ENCODE peak calls at places on chromosomes 12 and 14, in eight cellular contexts. X, O, E, L, A, V, S and B are unnamed samples.

GRCh38 chr14:86787782-86788181 is 1205.2 kb downstream of the GALC start:
- DNase-seq in V (no peak), O (no peak), S (peak), E (peak), X (no peak), L (no peak), A (no peak), B (no peak)

GRCh38 chr14:94173471-94173884 is 644 bp upstream of the PPP4R4 start:
- DNase-seq in V (no peak), L (no peak), E (no peak), S (no peak), A (no peak), O (no peak), X (no peak), B (no peak)

GRCh38 chr12:126493366-126494108 is 1428.3 kb downstream of the AACS start:
- DNase-seq in E (no peak), L (peak), V (no peak), O (peak), X (no peak), S (no peak), A (no peak), B (no peak)

GRCh38 chr12:22355011-22355580 is 20.6 kb upstream of the ST8SIA1 start:
- DNase-seq in S (no peak), A (no peak), L (no peak), V (no peak), X (no peak), E (no peak), O (no peak), B (no peak)

GRCh38 chr12:2608608-2608945 is 186.2 kb upstream of the FKBP4 start:
- DNase-seq in E (no peak), S (no peak), V (no peak), X (no peak), A (no peak), L (no peak), O (no peak), B (no peak)

GRCh38 chr14:34623506-34623905 is 6.4 kb downstream of the SNX6 start:
- DNase-seq in O (no peak), X (no peak), E (peak), A (no peak), V (peak), L (no peak), S (no peak), B (no peak)

GRCh38 chr12:7661741-7662140 is 4.0 kb downstream of the APOBEC1 start:
- DNase-seq in X (peak), A (no peak), E (no peak), V (no peak), S (no peak), O (no peak), L (no peak), B (no peak)

GRCh38 chr12:97877404-97877803 is 414.8 kb downstream of the RMST start:
- DNase-seq in A (no peak), O (no peak), S (no peak), E (no peak), L (no peak), X (no peak), V (no peak), B (no peak)

GRCh38 chr14:87615822-87616679 is 376.9 kb downstream of the GALC start:
- DNase-seq in X (peak), A (peak), L (no peak), E (peak), S (peak), O (peak), V (peak), B (peak)

GRCh38 chr12:75792687-75793086 is 238.9 kb downstream of the PHLDA1 start:
- DNase-seq in X (no peak), L (peak), V (no peak), O (no peak), A (no peak), E (peak), S (no peak), B (no peak)

GRCh38 chr14:99590746-99591555 is 13.1 kb downstream of the CCDC85C start:
- DNase-seq in E (peak), S (no peak), A (no peak), V (peak), L (peak), X (no peak), O (peak), B (no peak)

GRCh38 chr12:100163416-100164152 is 20.9 kb upstream of the BLTP3B start:
- DNase-seq in A (peak), S (no peak), O (peak), X (peak), V (peak), L (peak), E (peak), B (peak)

GRCh38 chr12:75459755-75460154 is 20.8 kb upstream of the GLIPR1 start:
- DNase-seq in E (no peak), A (no peak), L (no peak), V (no peak), X (no peak), S (no peak), O (no peak), B (no peak)

GRCh38 chr12:57033428-57033827 is 16.5 kb downstream of the MYO1A start:
- DNase-seq in S (no peak), A (no peak), V (no peak), X (no peak), E (no peak), O (no peak), L (no peak), B (no peak)

GRCh38 chr12:1474059-1474537 is 120.3 kb downstream of the FBXL14 start:
- DNase-seq in E (peak), L (peak), V (peak), S (no peak), O (no peak), A (no peak), X (no peak), B (no peak)

GRCh38 chr12:107539196-107539939 is 146.2 kb upstream of the PWP1 start:
- DNase-seq in X (no peak), E (no peak), L (no peak), O (no peak), V (no peak), A (no peak), S (no peak), B (no peak)

GRCh38 chr14:54609576-54609975 is 42.6 kb downstream of the SAMD4A start:
- DNase-seq in O (no peak), A (no peak), S (no peak), X (no peak), E (no peak), L (peak), V (peak), B (no peak)

GRCh38 chr12:50825372-50825838 is 17.3 kb upstream of the TMPRSS12 start:
- DNase-seq in O (peak), V (peak), A (no peak), S (peak), L (peak), X (peak), E (peak), B (peak)

GRCh38 chr12:90899456-90900182 is 55.4 kb downstream of the CCER1 start:
- DNase-seq in O (no peak), X (no peak), A (no peak), L (peak), E (peak), S (no peak), V (peak), B (no peak)
- H2AFZ ChIP-seq in O (no peak), X (no peak), A (no peak), L (no peak), E (no peak), S (no peak), V (no peak), B (no peak)

DNA sequence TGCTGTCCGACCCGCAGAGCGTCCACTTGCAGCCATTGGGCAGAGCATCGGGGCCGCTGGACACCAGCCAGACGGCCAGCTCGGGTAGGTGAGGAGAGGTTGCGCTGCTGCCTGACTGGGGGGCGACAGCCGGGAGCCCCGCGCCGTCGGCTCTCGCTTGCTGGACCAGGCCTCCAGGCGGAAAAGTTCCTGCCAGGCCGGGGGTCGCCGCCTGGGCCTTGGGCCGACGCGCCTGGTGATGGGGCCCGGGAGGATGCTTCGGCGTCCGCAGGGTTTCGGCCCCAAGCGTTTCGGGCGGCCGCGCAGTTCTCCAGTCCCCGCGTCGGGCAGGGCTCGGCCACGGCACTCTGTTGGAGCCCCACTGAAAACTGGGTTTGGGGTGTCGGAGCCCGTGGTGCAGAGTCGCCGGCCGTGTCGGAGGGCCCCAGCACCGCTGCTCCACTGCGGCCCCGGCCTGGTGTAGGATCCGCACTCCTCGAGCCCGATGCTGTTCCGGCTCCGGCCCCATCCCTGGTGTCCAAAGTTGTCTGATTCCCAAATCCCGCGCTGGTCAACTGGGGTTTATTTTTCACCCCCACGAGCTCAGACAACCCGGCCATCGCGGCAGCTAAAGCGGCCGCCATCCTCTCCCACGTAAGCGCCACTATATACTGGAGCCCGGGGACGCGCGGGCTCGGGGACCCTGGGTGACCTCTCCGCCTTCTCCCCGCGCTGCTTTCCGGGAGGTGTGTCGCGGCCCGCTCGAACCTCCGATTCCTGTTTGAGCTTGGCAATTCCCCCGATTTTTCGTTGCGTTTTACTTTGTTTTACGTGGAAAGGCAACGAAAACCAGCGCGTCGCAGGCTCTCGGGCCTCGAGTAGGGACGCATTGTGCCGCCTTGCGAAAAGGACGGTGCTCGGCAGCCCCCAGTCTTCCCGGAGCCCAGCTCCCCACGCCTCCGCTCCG is 872 bp downstream of the VSX2 start:
- DNase-seq in V (peak), S (no peak), O (peak), A (no peak), E (no peak), X (peak), L (no peak), B (no peak)
- H2AFZ ChIP-seq in V (no peak), S (no peak), O (no peak), A (no peak), E (peak), X (peak), L (peak), B (no peak)

DNA sequence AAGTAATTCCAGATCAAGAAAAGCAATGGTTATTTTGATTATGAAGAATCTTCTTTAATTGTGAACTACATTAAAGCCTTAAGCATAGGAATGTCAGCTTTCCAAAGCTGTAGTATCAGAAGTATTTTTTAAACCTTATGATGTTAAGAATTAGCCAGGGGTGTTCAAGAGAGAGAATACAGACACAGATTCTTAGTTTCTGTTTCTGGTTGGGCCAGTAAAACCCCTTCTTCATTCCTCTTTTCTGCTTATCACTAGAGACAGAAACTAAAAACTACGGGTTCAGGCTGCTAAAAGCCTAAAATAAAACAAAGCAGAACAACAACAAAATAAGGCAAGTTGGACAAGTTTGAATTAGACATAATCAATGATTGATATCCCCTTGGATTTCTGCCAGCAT is 38.2 kb downstream of the IFT43 start:
- DNase-seq in A (no peak), S (no peak), O (no peak), X (no peak), V (no peak), E (no peak), L (no peak), B (peak)
- H2AFZ ChIP-seq in A (no peak), S (no peak), O (no peak), X (no peak), V (no peak), E (no peak), L (no peak), B (peak)

GRCh38 chr14:89440997-89441909 is 24.2 kb upstream of the FOXN3 start:
- DNase-seq in E (no peak), O (no peak), L (no peak), A (peak), V (no peak), S (no peak), X (no peak), B (no peak)

GRCh38 chr14:89435527-89436273 is 18.7 kb upstream of the FOXN3 start:
- DNase-seq in O (no peak), L (peak), X (no peak), E (no peak), V (no peak), S (no peak), A (no peak), B (no peak)

GRCh38 chr14:89432226-89432625 is 15.2 kb upstream of the FOXN3 start:
- DNase-seq in E (no peak), S (no peak), V (no peak), L (no peak), A (no peak), O (no peak), X (no peak), B (no peak)

DNA sequence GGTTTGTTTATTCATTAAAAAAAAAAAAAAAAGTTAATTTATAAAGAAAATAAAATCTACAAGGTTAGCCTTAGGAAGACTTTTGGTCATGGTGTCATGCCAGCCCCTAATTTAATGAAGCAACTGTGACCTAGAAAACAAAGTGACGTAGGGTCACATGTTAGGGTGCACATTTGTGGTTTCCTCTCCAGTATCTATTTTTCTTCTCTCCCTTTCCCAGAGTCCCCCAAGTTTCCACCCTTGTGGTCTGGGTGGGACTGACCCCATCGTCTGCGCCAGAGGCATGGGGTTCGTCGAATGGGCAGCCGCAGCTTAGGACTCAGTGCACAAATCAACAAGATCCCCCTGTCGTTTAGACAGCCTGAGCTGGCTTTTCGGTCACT is 19.2 kb upstream of the FOXN3 start:
- DNase-seq in L (no peak), X (no peak), A (no peak), O (no peak), V (no peak), S (no peak), E (no peak), B (no peak)
- H2AFZ ChIP-seq in L (no peak), X (no peak), A (no peak), O (no peak), V (no peak), S (no peak), E (no peak), B (no peak)

DNA sequence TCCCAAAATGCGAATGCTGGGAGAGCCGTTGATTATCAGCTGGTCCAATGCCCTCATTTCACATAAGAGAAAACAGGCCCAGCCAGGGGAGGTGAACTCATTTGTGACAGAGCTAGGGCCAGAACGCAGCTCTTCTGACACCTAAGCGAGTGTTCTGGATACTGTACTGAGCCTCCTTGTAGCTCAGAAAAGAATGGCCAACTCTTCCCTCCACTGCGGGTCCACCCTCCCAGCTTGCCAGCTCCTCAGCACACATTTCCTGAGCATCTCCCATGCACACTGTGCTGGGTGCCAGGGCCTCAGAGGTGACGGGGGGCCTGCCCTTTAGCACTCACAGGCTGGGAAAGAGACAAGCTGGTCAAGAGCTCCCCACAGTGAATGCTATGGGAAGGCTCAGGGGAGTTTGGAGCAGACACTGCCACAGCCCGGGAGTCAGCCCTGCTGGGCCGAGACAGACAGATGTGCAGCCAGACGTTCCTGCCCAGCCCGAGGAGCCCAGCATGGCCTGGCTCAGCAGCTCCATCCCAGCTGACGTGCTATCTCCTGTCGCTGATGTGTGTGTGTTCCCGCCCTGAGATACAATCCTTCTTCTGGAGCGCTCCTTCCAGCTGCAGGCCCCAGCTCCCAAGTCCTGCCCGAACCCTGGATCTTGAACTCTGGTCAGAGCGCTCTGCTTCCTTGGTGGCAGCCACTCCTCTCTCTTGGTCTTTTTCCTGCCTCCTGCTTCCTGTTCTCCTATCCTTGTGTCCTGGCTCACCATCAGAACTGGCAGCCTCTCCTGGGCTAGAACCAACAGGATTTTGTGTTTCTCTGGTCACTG is 3.6 kb downstream of the CMTM5 start:
- DNase-seq in X (no peak), O (no peak), L (no peak), V (no peak), S (no peak), A (no peak), E (no peak), B (no peak)
- H2AFZ ChIP-seq in X (no peak), O (no peak), L (no peak), V (no peak), S (no peak), A (no peak), E (no peak), B (no peak)

DNA sequence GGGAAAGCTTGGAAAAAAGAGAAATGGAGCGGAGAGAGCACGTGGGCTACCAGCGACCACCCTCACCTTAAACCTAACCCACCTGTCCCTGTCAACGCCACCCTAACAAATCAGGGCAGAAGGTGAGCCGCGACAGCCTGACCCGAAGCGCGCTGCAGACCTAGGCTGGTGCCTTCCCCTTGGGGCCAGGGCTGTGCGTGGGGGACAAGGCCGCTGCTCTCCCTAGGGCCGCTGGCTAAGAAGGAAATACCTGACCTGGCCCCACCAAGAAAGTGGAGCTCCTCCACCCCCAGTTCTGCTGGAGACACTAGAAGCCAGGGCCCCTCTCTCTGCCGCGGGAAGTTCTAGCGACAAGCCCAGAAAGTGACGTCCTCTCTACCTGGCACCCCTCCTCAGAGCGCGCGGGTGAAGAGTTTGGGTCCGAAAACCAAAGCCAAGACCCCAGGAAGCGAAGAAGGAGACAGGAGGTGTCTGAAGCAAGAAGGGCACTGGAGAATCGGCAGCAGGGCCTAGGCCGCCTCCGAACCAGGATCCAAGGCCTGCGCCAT is 7.5 kb downstream of the SIX1 start:
- DNase-seq in O (no peak), L (no peak), E (no peak), A (no peak), X (no peak), S (no peak), V (no peak), B (no peak)
- H2AFZ ChIP-seq in O (no peak), L (no peak), E (no peak), A (no peak), X (peak), S (no peak), V (no peak), B (no peak)

DNA sequence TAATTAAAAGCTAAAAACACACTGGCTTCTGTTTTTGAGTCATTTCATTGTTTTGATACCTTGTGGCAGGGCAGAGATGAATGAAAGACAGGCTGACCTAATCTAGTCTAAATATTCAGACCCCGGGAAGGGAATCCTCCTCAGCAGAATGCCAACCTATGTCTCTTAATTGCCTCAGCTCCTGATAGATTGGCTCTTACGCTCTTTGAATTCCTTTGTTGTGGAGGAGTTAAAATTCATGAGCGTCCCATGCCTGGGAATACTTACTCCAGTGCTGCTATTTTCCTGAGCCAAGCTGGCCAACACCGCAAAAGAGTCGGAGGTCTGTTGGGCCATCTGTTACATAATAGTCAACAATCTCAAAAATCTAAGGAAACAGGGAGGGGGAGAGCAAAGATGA is 182.7 kb downstream of the ASCL1 start:
- DNase-seq in E (no peak), L (no peak), A (no peak), O (no peak), X (peak), S (no peak), V (no peak), B (no peak)
- H2AFZ ChIP-seq in E (no peak), L (no peak), A (no peak), O (no peak), X (peak), S (no peak), V (no peak), B (no peak)

GRCh38 chr12:47824198-47824597 is 4.5 kb upstream of the HDAC7 start:
- DNase-seq in V (no peak), A (no peak), L (no peak), X (no peak), S (peak), E (no peak), O (no peak), B (peak)

GRCh38 chr12:47823422-47824086 is 3.9 kb upstream of the HDAC7 start:
- DNase-seq in V (peak), L (no peak), E (no peak), S (no peak), A (no peak), O (no peak), X (no peak), B (no peak)

GRCh38 chr12:47822863-47823262 is 3.2 kb upstream of the HDAC7 start:
- DNase-seq in O (no peak), E (no peak), A (no peak), V (no peak), S (no peak), L (no peak), X (no peak), B (no peak)

GRCh38 chr12:47824629-47825028 is 4.9 kb upstream of the HDAC7 start:
- DNase-seq in E (no peak), X (no peak), L (no peak), A (no peak), S (no peak), O (no peak), V (no peak), B (no peak)

DNA sequence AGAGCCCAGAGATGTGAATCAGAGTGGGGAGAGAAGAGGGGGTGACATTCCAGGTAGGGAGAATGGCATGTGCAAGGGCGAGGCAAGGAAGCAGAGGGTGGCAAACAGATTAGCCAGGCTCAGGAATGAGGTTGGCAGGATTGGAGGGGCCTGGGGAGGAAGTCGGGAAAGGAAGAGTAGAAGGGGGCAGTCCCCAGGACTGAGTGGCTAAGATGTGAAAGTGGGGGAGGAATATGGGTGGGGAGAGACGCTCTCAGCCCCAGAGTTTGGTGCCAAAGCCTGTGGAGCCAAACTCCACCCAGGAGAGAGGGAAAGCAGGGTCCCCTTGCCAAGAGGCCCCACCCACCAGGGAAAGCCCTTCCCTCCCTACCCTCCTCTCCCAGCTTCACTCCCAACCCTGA is 5.5 kb upstream of the HDAC7 start:
- DNase-seq in A (no peak), S (no peak), E (no peak), X (no peak), O (no peak), V (no peak), L (no peak), B (no peak)
- H2AFZ ChIP-seq in A (no peak), S (no peak), E (peak), X (no peak), O (no peak), V (peak), L (no peak), B (no peak)